ENCODE peak calls at places on chromosomes 3 and 15, in ten cellular contexts. One of them, this sample, is unnamed.

GRCh38 chr3:69541823-69542264 is 156.0 kb upstream of the FRMD4B start:
- DNase-seq in T-helper 1 cell: no peak
- DNase-seq in hepatocyte: peak; percentile 10
- DNase-seq in tibial nerve: no peak
- DNase-seq in activated T-cell treated with anti-CD3 and anti-CD28 coated beads, Interleukin-2, amount 50 U/mL, for 72 hours: no peak
- DNase-seq in globus pallidus: no peak
- DNase-seq in CD8-positive, alpha-beta memory T cell: no peak
- DNase-seq in RPMI8226: no peak
- DNase-seq in NCI-H2081: peak; percentile 38
- DNase-seq in iris pigment epithelial cell: peak; percentile 13
- DNase-seq in this sample: no peak

GRCh38 chr3:77081240-77081661 is 41.4 kb downstream of the ROBO2 start:
- DNase-seq in globus pallidus: no peak
- DNase-seq in activated T-cell treated with anti-CD3 and anti-CD28 coated beads, Interleukin-2, amount 50 U/mL, for 72 hours: no peak
- DNase-seq in tibial nerve: no peak
- DNase-seq in hepatocyte: peak; percentile 67
- DNase-seq in CD8-positive, alpha-beta memory T cell: no peak
- DNase-seq in iris pigment epithelial cell: peak; percentile 94
- DNase-seq in NCI-H2081: peak; percentile 20
- DNase-seq in T-helper 1 cell: no peak
- DNase-seq in RPMI8226: no peak
- DNase-seq in this sample: no peak

GRCh38 chr15:69304176-69304533 is 5.4 kb downstream of the PAQR5 start:
- DNase-seq in activated T-cell treated with anti-CD3 and anti-CD28 coated beads, Interleukin-2, amount 50 U/mL, for 72 hours: no peak
- DNase-seq in T-helper 1 cell: no peak
- DNase-seq in NCI-H2081: no peak
- DNase-seq in hepatocyte: peak; percentile 67
- DNase-seq in CD8-positive, alpha-beta memory T cell: no peak
- DNase-seq in iris pigment epithelial cell: peak; percentile 95
- DNase-seq in tibial nerve: no peak
- DNase-seq in globus pallidus: no peak
- DNase-seq in RPMI8226: no peak
- DNase-seq in this sample: no peak

GRCh38 chr3:160038862-160039562 is 50.4 kb downstream of the IL12A start:
- DNase-seq in tibial nerve: no peak
- DNase-seq in hepatocyte: peak; percentile 52
- DNase-seq in iris pigment epithelial cell: peak; percentile 9
- DNase-seq in globus pallidus: no peak
- DNase-seq in RPMI8226: peak; percentile 28
- DNase-seq in CD8-positive, alpha-beta memory T cell: no peak
- DNase-seq in activated T-cell treated with anti-CD3 and anti-CD28 coated beads, Interleukin-2, amount 50 U/mL, for 72 hours: peak; percentile 15
- DNase-seq in T-helper 1 cell: no peak
- DNase-seq in NCI-H2081: no peak
- DNase-seq in this sample: no peak

GRCh38 chr15:85312925-85313324 is 67.5 kb upstream of the AKAP13 start:
- DNase-seq in tibial nerve: no peak
- DNase-seq in RPMI8226: no peak
- DNase-seq in NCI-H2081: no peak
- DNase-seq in iris pigment epithelial cell: peak; percentile 84
- DNase-seq in globus pallidus: no peak
- DNase-seq in T-helper 1 cell: no peak
- DNase-seq in hepatocyte: no peak
- DNase-seq in activated T-cell treated with anti-CD3 and anti-CD28 coated beads, Interleukin-2, amount 50 U/mL, for 72 hours: no peak
- DNase-seq in CD8-positive, alpha-beta memory T cell: no peak
- DNase-seq in this sample: no peak

GRCh38 chr3:84965141-84965540 is 6.4 kb downstream of the CADM2 start:
- DNase-seq in activated T-cell treated with anti-CD3 and anti-CD28 coated beads, Interleukin-2, amount 50 U/mL, for 72 hours: no peak
- DNase-seq in CD8-positive, alpha-beta memory T cell: no peak
- DNase-seq in NCI-H2081: peak; percentile 32
- DNase-seq in RPMI8226: peak; percentile 9
- DNase-seq in tibial nerve: no peak
- DNase-seq in iris pigment epithelial cell: peak; percentile 52
- DNase-seq in T-helper 1 cell: no peak
- DNase-seq in hepatocyte: no peak
- DNase-seq in globus pallidus: peak; percentile 79
- DNase-seq in this sample: no peak

GRCh38 chr15:75195122-75195765 is 6.4 kb upstream of the C15orf39 start:
- DNase-seq in activated T-cell treated with anti-CD3 and anti-CD28 coated beads, Interleukin-2, amount 50 U/mL, for 72 hours: no peak
- DNase-seq in tibial nerve: no peak
- DNase-seq in NCI-H2081: peak; percentile 91
- DNase-seq in RPMI8226: peak; percentile 56
- DNase-seq in iris pigment epithelial cell: no peak
- DNase-seq in CD8-positive, alpha-beta memory T cell: no peak
- DNase-seq in globus pallidus: peak; percentile 36
- DNase-seq in T-helper 1 cell: no peak
- DNase-seq in hepatocyte: peak; percentile 65
- DNase-seq in this sample: no peak

GRCh38 chr3:36868614-36869436 is 76.0 kb downstream of the TRANK1 start:
- DNase-seq in iris pigment epithelial cell: peak; percentile 58
- DNase-seq in hepatocyte: peak; percentile 72
- DNase-seq in NCI-H2081: peak; percentile 35
- DNase-seq in tibial nerve: no peak
- DNase-seq in globus pallidus: peak; percentile 60
- DNase-seq in T-helper 1 cell: peak; percentile 21
- DNase-seq in activated T-cell treated with anti-CD3 and anti-CD28 coated beads, Interleukin-2, amount 50 U/mL, for 72 hours: peak; percentile 58
- DNase-seq in CD8-positive, alpha-beta memory T cell: peak; percentile 30
- DNase-seq in RPMI8226: peak; percentile 69
- DNase-seq in this sample: peak; percentile 52

GRCh38 chr15:42104095-42104891 is 9.9 kb upstream of the PLA2G4D start:
- DNase-seq in RPMI8226: no peak
- DNase-seq in T-helper 1 cell: no peak
- DNase-seq in hepatocyte: no peak
- DNase-seq in NCI-H2081: no peak
- DNase-seq in CD8-positive, alpha-beta memory T cell: no peak
- DNase-seq in globus pallidus: no peak
- DNase-seq in activated T-cell treated with anti-CD3 and anti-CD28 coated beads, Interleukin-2, amount 50 U/mL, for 72 hours: no peak
- DNase-seq in tibial nerve: no peak
- DNase-seq in iris pigment epithelial cell: no peak
- DNase-seq in this sample: no peak

GRCh38 chr3:192130534-192131132 is 596.7 kb downstream of the FGF12 start:
- DNase-seq in globus pallidus: peak; percentile 70
- DNase-seq in CD8-positive, alpha-beta memory T cell: no peak
- DNase-seq in iris pigment epithelial cell: peak; percentile 32
- DNase-seq in RPMI8226: peak; percentile 68
- DNase-seq in T-helper 1 cell: no peak
- DNase-seq in tibial nerve: no peak
- DNase-seq in NCI-H2081: peak; percentile 66
- DNase-seq in activated T-cell treated with anti-CD3 and anti-CD28 coated beads, Interleukin-2, amount 50 U/mL, for 72 hours: peak; percentile 5
- DNase-seq in hepatocyte: peak; percentile 51
- DNase-seq in this sample: no peak

GRCh38 chr15:25930931-25931330 is 67.8 kb upstream of the ATP10A start:
- DNase-seq in tibial nerve: no peak
- DNase-seq in globus pallidus: no peak
- DNase-seq in iris pigment epithelial cell: no peak
- DNase-seq in RPMI8226: no peak
- DNase-seq in activated T-cell treated with anti-CD3 and anti-CD28 coated beads, Interleukin-2, amount 50 U/mL, for 72 hours: no peak
- DNase-seq in NCI-H2081: no peak
- DNase-seq in CD8-positive, alpha-beta memory T cell: no peak
- DNase-seq in hepatocyte: no peak
- DNase-seq in T-helper 1 cell: no peak
- DNase-seq in this sample: no peak

GRCh38 chr3:150956376-150956775 is 16.2 kb downstream of the CLRN1 start:
- DNase-seq in tibial nerve: no peak
- DNase-seq in NCI-H2081: no peak
- DNase-seq in T-helper 1 cell: no peak
- DNase-seq in RPMI8226: no peak
- DNase-seq in activated T-cell treated with anti-CD3 and anti-CD28 coated beads, Interleukin-2, amount 50 U/mL, for 72 hours: peak; percentile 22
- DNase-seq in iris pigment epithelial cell: peak; percentile 75
- DNase-seq in hepatocyte: peak; percentile 12
- DNase-seq in globus pallidus: no peak
- DNase-seq in CD8-positive, alpha-beta memory T cell: no peak
- DNase-seq in this sample: no peak

GRCh38 chr3:85594648-85595047 is 635.9 kb downstream of the CADM2 start:
- DNase-seq in globus pallidus: peak; percentile 14
- DNase-seq in hepatocyte: no peak
- DNase-seq in activated T-cell treated with anti-CD3 and anti-CD28 coated beads, Interleukin-2, amount 50 U/mL, for 72 hours: no peak
- DNase-seq in T-helper 1 cell: no peak
- DNase-seq in NCI-H2081: no peak
- DNase-seq in iris pigment epithelial cell: no peak
- DNase-seq in CD8-positive, alpha-beta memory T cell: no peak
- DNase-seq in RPMI8226: no peak
- DNase-seq in tibial nerve: no peak
- DNase-seq in this sample: no peak

GRCh38 chr15:33738941-33739664 is 229.2 kb upstream of the CHRM5 start:
- DNase-seq in CD8-positive, alpha-beta memory T cell: no peak
- DNase-seq in tibial nerve: no peak
- DNase-seq in NCI-H2081: no peak
- DNase-seq in RPMI8226: no peak
- DNase-seq in activated T-cell treated with anti-CD3 and anti-CD28 coated beads, Interleukin-2, amount 50 U/mL, for 72 hours: peak; percentile 7
- DNase-seq in T-helper 1 cell: no peak
- DNase-seq in hepatocyte: no peak
- DNase-seq in globus pallidus: no peak
- DNase-seq in iris pigment epithelial cell: no peak
- DNase-seq in this sample: no peak

GRCh38 chr3:177681852-177682251 is 484.6 kb upstream of the TBL1XR1 start:
- DNase-seq in iris pigment epithelial cell: no peak
- DNase-seq in globus pallidus: no peak
- DNase-seq in tibial nerve: no peak
- DNase-seq in NCI-H2081: no peak
- DNase-seq in T-helper 1 cell: no peak
- DNase-seq in RPMI8226: no peak
- DNase-seq in hepatocyte: no peak
- DNase-seq in CD8-positive, alpha-beta memory T cell: no peak
- DNase-seq in activated T-cell treated with anti-CD3 and anti-CD28 coated beads, Interleukin-2, amount 50 U/mL, for 72 hours: no peak
- DNase-seq in this sample: peak; percentile 27

GRCh38 chr3:4841225-4841624 is 138.0 kb upstream of the BHLHE40 start:
- DNase-seq in hepatocyte: no peak
- DNase-seq in activated T-cell treated with anti-CD3 and anti-CD28 coated beads, Interleukin-2, amount 50 U/mL, for 72 hours: no peak
- DNase-seq in RPMI8226: no peak
- DNase-seq in NCI-H2081: no peak
- DNase-seq in tibial nerve: no peak
- DNase-seq in CD8-positive, alpha-beta memory T cell: no peak
- DNase-seq in iris pigment epithelial cell: peak; percentile 35
- DNase-seq in globus pallidus: no peak
- DNase-seq in T-helper 1 cell: no peak
- DNase-seq in this sample: no peak

GRCh38 chr15:90762109-90762508 is 45.0 kb downstream of the BLM start:
- DNase-seq in iris pigment epithelial cell: peak; percentile 96
- DNase-seq in CD8-positive, alpha-beta memory T cell: no peak
- DNase-seq in T-helper 1 cell: no peak
- DNase-seq in globus pallidus: no peak
- DNase-seq in hepatocyte: peak; percentile 50
- DNase-seq in tibial nerve: peak; percentile 74
- DNase-seq in RPMI8226: no peak
- DNase-seq in activated T-cell treated with anti-CD3 and anti-CD28 coated beads, Interleukin-2, amount 50 U/mL, for 72 hours: no peak
- DNase-seq in NCI-H2081: no peak
- DNase-seq in this sample: no peak

GRCh38 chr15:67149859-67150824 is 84.7 kb downstream of the SMAD3 start:
- DNase-seq in NCI-H2081: no peak
- DNase-seq in T-helper 1 cell: peak; percentile 8
- DNase-seq in iris pigment epithelial cell: peak; percentile 99
- DNase-seq in hepatocyte: peak; percentile 87
- DNase-seq in tibial nerve: no peak
- DNase-seq in RPMI8226: no peak
- DNase-seq in globus pallidus: no peak
- DNase-seq in CD8-positive, alpha-beta memory T cell: no peak
- DNase-seq in activated T-cell treated with anti-CD3 and anti-CD28 coated beads, Interleukin-2, amount 50 U/mL, for 72 hours: peak; percentile 39
- DNase-seq in this sample: no peak

GRCh38 chr3:184227481-184227935 is 1.9 kb upstream of the VWA5B2 start:
- DNase-seq in iris pigment epithelial cell: no peak
- DNase-seq in NCI-H2081: peak; percentile 52
- DNase-seq in globus pallidus: no peak
- DNase-seq in tibial nerve: no peak
- DNase-seq in RPMI8226: peak; percentile 63
- DNase-seq in hepatocyte: no peak
- DNase-seq in CD8-positive, alpha-beta memory T cell: peak; percentile 46
- DNase-seq in activated T-cell treated with anti-CD3 and anti-CD28 coated beads, Interleukin-2, amount 50 U/mL, for 72 hours: peak; percentile 66
- DNase-seq in T-helper 1 cell: peak; percentile 37
- DNase-seq in this sample: peak; percentile 50

GRCh38 chr15:88348579-88349255 is 92.2 kb upstream of the NTRK3 start:
- DNase-seq in CD8-positive, alpha-beta memory T cell: no peak
- DNase-seq in NCI-H2081: no peak
- DNase-seq in globus pallidus: no peak
- DNase-seq in hepatocyte: no peak
- DNase-seq in tibial nerve: no peak
- DNase-seq in activated T-cell treated with anti-CD3 and anti-CD28 coated beads, Interleukin-2, amount 50 U/mL, for 72 hours: peak; percentile 5
- DNase-seq in T-helper 1 cell: no peak
- DNase-seq in RPMI8226: no peak
- DNase-seq in iris pigment epithelial cell: no peak
- DNase-seq in this sample: no peak

GRCh38 chr3:177589921-177590336 is 392.6 kb upstream of the TBL1XR1 start:
- DNase-seq in iris pigment epithelial cell: peak; percentile 99
- DNase-seq in globus pallidus: no peak
- DNase-seq in NCI-H2081: peak; percentile 29
- DNase-seq in activated T-cell treated with anti-CD3 and anti-CD28 coated beads, Interleukin-2, amount 50 U/mL, for 72 hours: no peak
- DNase-seq in tibial nerve: no peak
- DNase-seq in hepatocyte: peak; percentile 60
- DNase-seq in CD8-positive, alpha-beta memory T cell: no peak
- DNase-seq in RPMI8226: no peak
- DNase-seq in T-helper 1 cell: no peak
- DNase-seq in this sample: no peak

GRCh38 chr3:186694288-186695032 is 22.7 kb upstream of the KNG1 start:
- DNase-seq in globus pallidus: no peak
- DNase-seq in activated T-cell treated with anti-CD3 and anti-CD28 coated beads, Interleukin-2, amount 50 U/mL, for 72 hours: no peak
- DNase-seq in iris pigment epithelial cell: no peak
- DNase-seq in CD8-positive, alpha-beta memory T cell: no peak
- DNase-seq in hepatocyte: no peak
- DNase-seq in RPMI8226: no peak
- DNase-seq in NCI-H2081: no peak
- DNase-seq in T-helper 1 cell: no peak
- DNase-seq in tibial nerve: no peak
- DNase-seq in this sample: no peak

GRCh38 chr3:166527325-166527724 is 690.1 kb upstream of the BCHE start:
- DNase-seq in CD8-positive, alpha-beta memory T cell: no peak
- DNase-seq in hepatocyte: no peak
- DNase-seq in tibial nerve: no peak
- DNase-seq in T-helper 1 cell: no peak
- DNase-seq in activated T-cell treated with anti-CD3 and anti-CD28 coated beads, Interleukin-2, amount 50 U/mL, for 72 hours: no peak
- DNase-seq in RPMI8226: no peak
- DNase-seq in globus pallidus: no peak
- DNase-seq in iris pigment epithelial cell: peak; percentile 11
- DNase-seq in NCI-H2081: peak; percentile 75
- DNase-seq in this sample: no peak

GRCh38 chr3:174949523-174949922 is 90.4 kb downstream of the NAALADL2 start:
- DNase-seq in hepatocyte: no peak
- DNase-seq in iris pigment epithelial cell: peak; percentile 98
- DNase-seq in T-helper 1 cell: no peak
- DNase-seq in globus pallidus: no peak
- DNase-seq in NCI-H2081: no peak
- DNase-seq in RPMI8226: no peak
- DNase-seq in activated T-cell treated with anti-CD3 and anti-CD28 coated beads, Interleukin-2, amount 50 U/mL, for 72 hours: no peak
- DNase-seq in CD8-positive, alpha-beta memory T cell: no peak
- DNase-seq in tibial nerve: no peak
- DNase-seq in this sample: no peak

GRCh38 chr15:38401101-38401500 is 52.8 kb upstream of the FAM98B start:
- DNase-seq in RPMI8226: no peak
- DNase-seq in NCI-H2081: no peak
- DNase-seq in activated T-cell treated with anti-CD3 and anti-CD28 coated beads, Interleukin-2, amount 50 U/mL, for 72 hours: no peak
- DNase-seq in globus pallidus: no peak
- DNase-seq in CD8-positive, alpha-beta memory T cell: no peak
- DNase-seq in T-helper 1 cell: no peak
- DNase-seq in hepatocyte: no peak
- DNase-seq in tibial nerve: no peak
- DNase-seq in iris pigment epithelial cell: peak; percentile 34
- DNase-seq in this sample: no peak

GRCh38 chr3:119352235-119352634 is 58.1 kb downstream of the ARHGAP31 start:
- DNase-seq in RPMI8226: peak; percentile 70
- DNase-seq in activated T-cell treated with anti-CD3 and anti-CD28 coated beads, Interleukin-2, amount 50 U/mL, for 72 hours: peak; percentile 55
- DNase-seq in NCI-H2081: no peak
- DNase-seq in T-helper 1 cell: no peak
- DNase-seq in CD8-positive, alpha-beta memory T cell: peak; percentile 14
- DNase-seq in iris pigment epithelial cell: peak; percentile 60
- DNase-seq in hepatocyte: no peak
- DNase-seq in globus pallidus: no peak
- DNase-seq in tibial nerve: no peak
- DNase-seq in this sample: peak; percentile 54

GRCh38 chr3:67901681-67902080 is 247.3 kb upstream of the SUCLG2 start:
- DNase-seq in RPMI8226: no peak
- DNase-seq in T-helper 1 cell: no peak
- DNase-seq in globus pallidus: no peak
- DNase-seq in CD8-positive, alpha-beta memory T cell: no peak
- DNase-seq in hepatocyte: peak; percentile 9
- DNase-seq in tibial nerve: no peak
- DNase-seq in activated T-cell treated with anti-CD3 and anti-CD28 coated beads, Interleukin-2, amount 50 U/mL, for 72 hours: no peak
- DNase-seq in iris pigment epithelial cell: no peak
- DNase-seq in NCI-H2081: peak; percentile 30
- DNase-seq in this sample: no peak

GRCh38 chr3:147407107-147407494 is 758 bp upstream of the ZIC4 start:
- DNase-seq in T-helper 1 cell: no peak
- DNase-seq in NCI-H2081: no peak
- DNase-seq in activated T-cell treated with anti-CD3 and anti-CD28 coated beads, Interleukin-2, amount 50 U/mL, for 72 hours: no peak
- DNase-seq in RPMI8226: no peak
- DNase-seq in CD8-positive, alpha-beta memory T cell: no peak
- DNase-seq in tibial nerve: no peak
- DNase-seq in hepatocyte: no peak
- DNase-seq in iris pigment epithelial cell: no peak
- DNase-seq in globus pallidus: no peak
- DNase-seq in this sample: no peak

This sample was measured in immature natural killer cell.